ENCODE peak calls at places on chromosomes 5 and 9, in six cellular contexts. Q, I, R, A, D and X are unnamed samples.

GRCh38 chr9:134892221-134892620 is 11.6 kb downstream of the FCN2 start:
- DNase-seq in Q (no peak), I (no peak), R (no peak), A (no peak), D (no peak), X (no peak)

GRCh38 chr5:141508808-141509611 is 20.1 kb downstream of the PCDHGC5 start:
- DNase-seq in Q (no peak), I (peak), R (no peak), A (peak), D (no peak), X (no peak)

GRCh38 chr9:132973166-132973565 is 5.3 kb upstream of the GFI1B start:
- DNase-seq in Q (no peak), I (no peak), R (no peak), A (no peak), D (no peak), X (no peak)

GRCh38 chr9:19409406-19410194 is 791 bp downstream of the ACER2 start:
- DNase-seq in Q (no peak), I (peak), R (no peak), A (peak), D (no peak), X (no peak)

GRCh38 chr5:157721159-157721558 is 10.1 kb upstream of the THG1L start:
- DNase-seq in Q (no peak), I (no peak), R (no peak), A (no peak), D (no peak), X (no peak)

GRCh38 chr9:87395804-87396458 is 101.7 kb upstream of the DAPK1 start:
- DNase-seq in Q (no peak), I (no peak), R (no peak), A (peak), D (no peak), X (no peak)

GRCh38 chr9:7273575-7273974 is 515.8 kb downstream of the KDM4C start:
- DNase-seq in Q (no peak), I (peak), R (no peak), A (peak), D (no peak), X (no peak)

GRCh38 chr9:107674937-107675277 is 185.3 kb upstream of the KLF4 start:
- DNase-seq in Q (no peak), I (peak), R (no peak), A (peak), D (no peak), X (no peak)

GRCh38 chr5:78065073-78065472 is 229.4 kb downstream of the AP3B1 start:
- DNase-seq in Q (no peak), I (no peak), R (no peak), A (no peak), D (no peak), X (no peak)